ENCODE peak calls at places on chromosomes 5 and 9, in nine cellular contexts. U, A, K, C, Y, H, M, D and L are unnamed samples.

GRCh38 chr9:81601639-81602623 is 87.4 kb downstream of the TLE1 start:
- DNase-seq in U (no peak), Y (no peak), D (no peak), K (no peak), H (no peak), A (no peak), M (no peak), C (no peak), L (no peak)

GRCh38 chr9:4035809-4036208 is 264.1 kb downstream of the GLIS3 start:
- DNase-seq in H (no peak), D (no peak), C (no peak), U (no peak), K (no peak), M (no peak), Y (no peak), A (no peak), L (no peak)

GRCh38 chr9:72038408-72038807 is 22.0 kb downstream of the C9orf57 start:
- DNase-seq in U (no peak), M (no peak), D (no peak), H (peak), Y (no peak), K (peak), C (no peak), A (peak), L (no peak)

GRCh38 chr5:43141211-43141610 is 20.5 kb downstream of the ZNF131 start:
- DNase-seq in H (no peak), Y (no peak), C (no peak), M (no peak), D (no peak), K (no peak), U (no peak), A (no peak), L (no peak)

GRCh38 chr9:129052592-129052991 is 16.2 kb downstream of the MIGA2 start:
- DNase-seq in A (peak), K (peak), C (no peak), U (peak), Y (no peak), D (no peak), H (peak), M (peak), L (no peak)

GRCh38 chr9:69798737-69799136 is 21.9 kb upstream of the CFAP95 start:
- DNase-seq in K (no peak), U (no peak), D (no peak), A (no peak), H (no peak), Y (no peak), C (no peak), M (no peak), L (no peak)

GRCh38 chr9:5910413-5911057 is 19.8 kb downstream of the MLANA start:
- DNase-seq in D (no peak), C (no peak), U (no peak), M (no peak), A (no peak), Y (no peak), H (no peak), K (no peak), L (no peak)

GRCh38 chr9:126756876-126757415 is 47.9 kb upstream of the ZBTB43 start:
- DNase-seq in U (no peak), K (no peak), H (no peak), Y (no peak), D (no peak), A (no peak), C (no peak), M (no peak), L (no peak)

GRCh38 chr5:113311301-113311700 is 123.5 kb downstream of the TSSK1B start:
- DNase-seq in C (no peak), U (no peak), A (no peak), H (no peak), D (no peak), Y (no peak), M (no peak), K (no peak), L (no peak)

GRCh38 chr5:124660229-124661093 is 86.0 kb downstream of the ZNF608 start:
- DNase-seq in Y (peak), H (no peak), C (no peak), A (no peak), D (no peak), U (no peak), K (peak), M (no peak), L (no peak)

GRCh38 chr9:21813575-21814473 is 11.4 kb downstream of the MTAP start:
- DNase-seq in U (peak), Y (no peak), H (peak), D (peak), K (peak), M (peak), C (peak), A (peak), L (no peak)
- H3K27ac ChIP-seq in U (no peak), Y (no peak), H (peak), D (no peak), K (no peak), M (no peak), C (no peak), A (no peak), L (peak)

GRCh38 chr5:57221049-57221568 is 47.2 kb downstream of the GPBP1 start:
- DNase-seq in H (no peak), A (peak), C (peak), K (no peak), U (no peak), M (no peak), Y (no peak), D (peak), L (no peak)
- H3K27ac ChIP-seq in H (no peak), A (no peak), C (no peak), K (no peak), U (no peak), M (no peak), Y (no peak), D (no peak), L (no peak)

DNA sequence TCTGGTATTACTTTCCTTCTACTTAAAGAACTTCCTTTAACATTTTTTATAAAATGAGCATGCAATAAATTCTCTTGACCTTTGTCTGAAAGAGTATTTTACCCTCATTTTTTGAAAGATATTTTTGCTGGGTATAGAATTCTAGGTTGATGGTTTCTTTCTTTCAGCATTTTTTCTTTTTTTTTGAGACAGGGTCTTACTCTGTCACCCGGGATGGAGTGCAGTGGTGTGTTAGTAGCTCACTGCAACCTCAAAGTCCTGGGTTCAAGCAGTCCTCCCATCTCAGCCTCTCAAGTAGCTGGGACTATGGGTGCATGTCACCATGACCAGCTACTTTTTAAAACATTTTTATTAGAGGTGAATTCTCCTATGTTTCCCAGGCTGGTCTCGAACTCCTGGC is 10.7 kb upstream of the TSC1 start:
- DNase-seq in D (no peak), C (no peak), A (no peak), U (no peak), H (no peak), Y (no peak), M (no peak), K (no peak), L (no peak)
- H3K27ac ChIP-seq in D (no peak), C (no peak), A (no peak), U (no peak), H (no peak), Y (no peak), M (no peak), K (no peak), L (no peak)

DNA sequence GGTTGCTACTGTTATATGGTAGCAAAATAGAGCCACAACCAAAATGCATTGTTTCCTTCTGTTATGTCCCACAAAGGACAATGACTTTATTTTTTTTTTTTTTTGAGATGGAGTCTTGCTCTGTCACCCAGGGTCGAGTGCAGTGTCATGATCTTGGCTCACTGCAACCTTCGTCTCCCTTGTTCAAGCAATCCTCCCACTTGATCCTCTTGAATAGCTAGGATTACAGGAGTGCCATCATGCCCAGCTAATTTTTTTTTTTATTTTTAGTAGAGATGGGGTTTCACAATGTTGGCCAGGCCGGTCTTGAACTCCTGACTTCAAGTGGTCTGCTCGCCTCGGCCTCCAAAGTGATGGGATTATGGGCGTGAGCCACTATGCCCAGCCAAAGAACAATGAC is 527.7 kb upstream of the SGCD start:
- DNase-seq in A (no peak), Y (no peak), K (no peak), D (no peak), C (no peak), H (no peak), M (no peak), U (no peak), L (no peak)
- H3K27ac ChIP-seq in A (no peak), Y (no peak), K (no peak), D (no peak), C (no peak), H (no peak), M (no peak), U (no peak), L (no peak)